ENCODE peak calls at places on chromosome 1, in eight cellular contexts. O is adrenal gland; W is lower lobe of right lung; C is T-cell; U is GM13976; T is dorsolateral prefrontal cortex; H is amniotic stem cell; L is activated naive CD4-positive, alpha-beta T cell treated with Interleukin-2 at 50 U/mL for 16 hours. S is an unnamed sample.

GRCh38 chr1:112722601-112723510 is 7.7 kb upstream of the PPM1J start:
- DNase-seq in O (no peak), W (no peak), C (no peak), U (no peak), T (no peak), H (no peak), L (peak), S (no peak)

GRCh38 chr1:43027977-43028376 is 69.3 kb upstream of the SLC2A1 start:
- DNase-seq in O (no peak), W (no peak), C (no peak), U (no peak), T (no peak), H (no peak), L (no peak), S (no peak)

GRCh38 chr1:29355375-29355774 is 119.1 kb downstream of the PTPRU start:
- DNase-seq in O (no peak), W (no peak), C (no peak), U (no peak), T (no peak), H (no peak), L (no peak), S (no peak)

GRCh38 chr1:175479521-175480342 is 263.7 kb downstream of the TNR start:
- DNase-seq in O (no peak), W (no peak), C (no peak), U (no peak), T (no peak), H (no peak), L (no peak), S (no peak)

GRCh38 chr1:50977575-50978143 is 7.6 kb downstream of the CDKN2C start:
- DNase-seq in O (peak), W (peak), C (no peak), U (peak), T (peak), H (no peak), L (peak), S (no peak)

GRCh38 chr1:1213153-1213918 is 617 bp downstream of the TNFRSF4 start:
- DNase-seq in O (no peak), W (no peak), C (peak), U (no peak), T (no peak), H (no peak), L (peak), S (peak)

GRCh38 chr1:153566414-153567371 is 1.0 kb upstream of the S100A2 start:
- DNase-seq in O (peak), W (peak), C (peak), U (peak), T (peak), H (peak), L (peak), S (peak)

GRCh38 chr1:65065535-65066378 is 82.2 kb upstream of the AK4 start:
- DNase-seq in O (peak), W (peak), C (no peak), U (no peak), T (peak), H (no peak), L (no peak), S (no peak)

GRCh38 chr1:183251959-183252450 is 65.9 kb downstream of the LAMC2 start:
- DNase-seq in O (no peak), W (no peak), C (no peak), U (no peak), T (no peak), H (no peak), L (no peak), S (no peak)

GRCh38 chr1:32623775-32624174 is 26.6 kb downstream of the ZBTB8OS start:
- DNase-seq in O (no peak), W (no peak), C (no peak), U (no peak), T (no peak), H (no peak), L (peak), S (no peak)

GRCh38 chr1:206784471-206784903 is 12.2 kb upstream of the IL10 start:
- DNase-seq in O (no peak), W (no peak), C (peak), U (peak), T (no peak), H (no peak), L (peak), S (peak)

GRCh38 chr1:172827841-172828240 is 168.9 kb downstream of the FASLG start:
- DNase-seq in O (no peak), W (no peak), C (no peak), U (no peak), T (no peak), H (no peak), L (no peak), S (no peak)

GRCh38 chr1:8374812-8375211 is 56.9 kb downstream of the SLC45A1 start:
- DNase-seq in O (no peak), W (no peak), C (no peak), U (no peak), T (no peak), H (no peak), L (peak), S (no peak)

GRCh38 chr1:80457409-80457808 is 1343.3 kb upstream of the ADGRL2 start:
- DNase-seq in O (no peak), W (no peak), C (no peak), U (no peak), T (no peak), H (no peak), L (no peak), S (no peak)

GRCh38 chr1:54885863-54886723 is 902 bp downstream of the DHCR24 start:
- DNase-seq in O (peak), W (peak), C (no peak), U (no peak), T (peak), H (no peak), L (no peak), S (no peak)

GRCh38 chr1:62384276-62385005 is 52.4 kb upstream of the USP1 start:
- DNase-seq in O (peak), W (no peak), C (no peak), U (no peak), T (no peak), H (peak), L (no peak), S (no peak)

GRCh38 chr1:43671193-43671592 is 21.2 kb downstream of the KDM4A start:
- DNase-seq in O (peak), W (no peak), C (no peak), U (no peak), T (no peak), H (no peak), L (no peak), S (no peak)

GRCh38 chr1:242691603-242691945 is 167.1 kb upstream of the PLD5 start:
- DNase-seq in O (peak), W (no peak), C (no peak), U (no peak), T (no peak), H (no peak), L (no peak), S (no peak)

GRCh38 chr1:119623651-119624050 is 24.4 kb downstream of the ZNF697 start:
- DNase-seq in O (no peak), W (no peak), C (no peak), U (no peak), T (no peak), H (no peak), L (no peak), S (no peak)

GRCh38 chr1:223329252-223329651 is 34.7 kb downstream of the SUSD4 start:
- DNase-seq in O (no peak), W (no peak), C (no peak), U (no peak), T (no peak), H (no peak), L (no peak), S (no peak)